ENCODE peak calls at places on chromosomes 3 and 15, in six cellular contexts. P is NCI-H1694, G is AG08395, B is cardiac muscle cell, Y is small intestine, E is cardiac septum. I is an unnamed sample.
A peak's percentile ranks its signal among the peaks of the same experiment; 100 is the strongest.

GRCh38 chr15:69893863-69894262 is 203.9 kb downstream of the TLE3 start:
- DNase-seq in Y (no peak), B (no peak), E (no peak), G (peak; percentile 91), P (no peak), I (no peak)

GRCh38 chr15:58526647-58527192 is 94.9 kb downstream of the LIPC start:
- DNase-seq in G (no peak), Y (no peak), P (no peak), B (no peak), E (peak; percentile 57), I (no peak)

GRCh38 chr3:46934508-46935167 is 41.9 kb downstream of the CCDC12 start:
- DNase-seq in G (peak; percentile 45), E (peak; percentile 84), P (no peak), B (peak; percentile 63), Y (no peak), I (no peak)

GRCh38 chr15:99121207-99121606 is 16.3 kb downstream of the SYNM start:
- DNase-seq in P (no peak), Y (no peak), G (no peak), B (no peak), E (no peak), I (no peak)

GRCh38 chr3:126828306-126828705 is 124.3 kb downstream of the CHCHD6 start:
- DNase-seq in E (no peak), G (no peak), P (no peak), Y (no peak), B (no peak), I (no peak)

GRCh38 chr3:14457999-14458398 is 55.6 kb downstream of the SLC6A6 start:
- DNase-seq in B (no peak), Y (peak; percentile 50), E (no peak), P (no peak), G (no peak), I (no peak)

GRCh38 chr15:25739687-25740121 is 123.4 kb downstream of the ATP10A start:
- DNase-seq in P (peak; percentile 40), E (no peak), G (peak; percentile 27), Y (no peak), B (peak; percentile 46), I (no peak)

GRCh38 chr3:23626442-23626841 is 179.3 kb upstream of the UBE2E1 start:
- DNase-seq in E (no peak), Y (no peak), G (no peak), B (no peak), P (no peak), I (no peak)

GRCh38 chr3:160485931-160486330 is 36.3 kb upstream of the TRIM59 start:
- DNase-seq in B (no peak), E (no peak), P (no peak), Y (no peak), G (no peak), I (no peak)

GRCh38 chr3:21618695-21619094 is 132.3 kb downstream of the ZNF385D start:
- DNase-seq in Y (no peak), P (no peak), E (no peak), B (no peak), G (no peak), I (no peak)

GRCh38 chr3:3531476-3531875 is 267.8 kb upstream of the LRRN1 start:
- DNase-seq in E (no peak), P (no peak), Y (no peak), B (no peak), G (no peak), I (no peak)

GRCh38 chr3:180680097-180680430 is 775 bp upstream of the CCDC39 start:
- DNase-seq in B (peak; percentile 58), E (no peak), P (peak; percentile 41), Y (peak; percentile 12), G (peak; percentile 13), I (no peak)

GRCh38 chr3:110389005-110389404 is 682.6 kb upstream of the NECTIN3 start:
- DNase-seq in G (no peak), Y (no peak), B (no peak), E (no peak), P (no peak), I (no peak)

GRCh38 chr3:34955684-34956083 is 683.6 kb upstream of the ARPP21 start:
- DNase-seq in Y (no peak), B (no peak), E (no peak), G (no peak), P (no peak), I (no peak)

GRCh38 chr3:25428003-25428861 is at the start of gene RARB:
- DNase-seq in G (peak; percentile 82), E (peak; percentile 84), B (peak; percentile 93), Y (peak; percentile 69), P (no peak), I (peak; percentile 10)

I was measured in SK-N-MC.